ENCODE peak calls at places on chromosome 4, in four cellular contexts. S, L, W and Y are unnamed samples.

GRCh38 chr4:122041312-122041711 is 89.5 kb upstream of the TRPC3 start:
- DNase-seq in W (no peak), S (no peak), L (no peak), Y (no peak)

GRCh38 chr4:151620066-151620465 is 140.7 kb downstream of the GATB start:
- DNase-seq in L (no peak), S (no peak), W (no peak), Y (no peak)

GRCh38 chr4:3413675-3414420 is 27.9 kb upstream of the HGFAC start:
- DNase-seq in S (no peak), L (no peak), W (no peak), Y (no peak)

GRCh38 chr4:7535094-7535493 is 100.4 kb upstream of the PSAPL1 start:
- DNase-seq in S (no peak), W (no peak), L (no peak), Y (no peak)

GRCh38 chr4:101200561-101200960 is 146.8 kb downstream of the PPP3CA start:
- DNase-seq in S (peak; percentile 48), L (peak; percentile 98), W (no peak), Y (peak; percentile 40)

GRCh38 chr4:185587444-185588161 is 52.3 kb upstream of the PDLIM3 start:
- DNase-seq in S (no peak), W (no peak), L (peak; percentile 68), Y (no peak)

GRCh38 chr4:17578482-17578891 is 1.5 kb downstream of the LAP3 start:
- DNase-seq in W (no peak), L (peak; percentile 7), S (no peak), Y (no peak)

GRCh38 chr4:24793219-24794005 is 2.0 kb upstream of the SOD3 start:
- DNase-seq in L (peak; percentile 19), S (peak; percentile 25), W (no peak), Y (peak; percentile 27)

GRCh38 chr4:165368567-165368966 is 10.2 kb upstream of the CPE start:
- DNase-seq in W (no peak), L (no peak), S (peak; percentile 20), Y (no peak)

GRCh38 chr4:70518716-70519115 is 347 bp downstream of the AMTN start:
- DNase-seq in S (no peak), L (no peak), W (no peak), Y (no peak)

GRCh38 chr4:180805101-180805500 is 1438.1 kb upstream of the TENM3 start:
- DNase-seq in S (no peak), W (no peak), L (no peak), Y (no peak)

GRCh38 chr4:182144621-182145359 is 98.4 kb upstream of the TENM3 start:
- DNase-seq in W (no peak), L (peak; percentile 22), S (no peak), Y (no peak)

GRCh38 chr4:37389369-37389765 is 144.8 kb downstream of the NWD2 start:
- DNase-seq in S (no peak), L (no peak), W (no peak), Y (no peak)

GRCh38 chr4:26871611-26872010 is 11.0 kb downstream of the STIM2 start:
- DNase-seq in S (no peak), L (peak; percentile 31), W (no peak), Y (no peak)

GRCh38 chr4:42149004-42149403 is 3.5 kb downstream of the BEND4 start:
- DNase-seq in L (no peak), W (no peak), S (no peak), Y (no peak)

GRCh38 chr4:42148453-42148852 is 4.0 kb downstream of the BEND4 start:
- DNase-seq in L (no peak), W (no peak), S (no peak), Y (no peak)

GRCh38 chr4:42151568-42152506 is 618 bp downstream of the BEND4 start:
- DNase-seq in S (no peak), L (no peak), W (no peak), Y (no peak)

GRCh38 chr4:42150653-42151567 is 1.5 kb downstream of the BEND4 start:
- DNase-seq in W (no peak), L (no peak), S (no peak), Y (no peak)

DNA sequence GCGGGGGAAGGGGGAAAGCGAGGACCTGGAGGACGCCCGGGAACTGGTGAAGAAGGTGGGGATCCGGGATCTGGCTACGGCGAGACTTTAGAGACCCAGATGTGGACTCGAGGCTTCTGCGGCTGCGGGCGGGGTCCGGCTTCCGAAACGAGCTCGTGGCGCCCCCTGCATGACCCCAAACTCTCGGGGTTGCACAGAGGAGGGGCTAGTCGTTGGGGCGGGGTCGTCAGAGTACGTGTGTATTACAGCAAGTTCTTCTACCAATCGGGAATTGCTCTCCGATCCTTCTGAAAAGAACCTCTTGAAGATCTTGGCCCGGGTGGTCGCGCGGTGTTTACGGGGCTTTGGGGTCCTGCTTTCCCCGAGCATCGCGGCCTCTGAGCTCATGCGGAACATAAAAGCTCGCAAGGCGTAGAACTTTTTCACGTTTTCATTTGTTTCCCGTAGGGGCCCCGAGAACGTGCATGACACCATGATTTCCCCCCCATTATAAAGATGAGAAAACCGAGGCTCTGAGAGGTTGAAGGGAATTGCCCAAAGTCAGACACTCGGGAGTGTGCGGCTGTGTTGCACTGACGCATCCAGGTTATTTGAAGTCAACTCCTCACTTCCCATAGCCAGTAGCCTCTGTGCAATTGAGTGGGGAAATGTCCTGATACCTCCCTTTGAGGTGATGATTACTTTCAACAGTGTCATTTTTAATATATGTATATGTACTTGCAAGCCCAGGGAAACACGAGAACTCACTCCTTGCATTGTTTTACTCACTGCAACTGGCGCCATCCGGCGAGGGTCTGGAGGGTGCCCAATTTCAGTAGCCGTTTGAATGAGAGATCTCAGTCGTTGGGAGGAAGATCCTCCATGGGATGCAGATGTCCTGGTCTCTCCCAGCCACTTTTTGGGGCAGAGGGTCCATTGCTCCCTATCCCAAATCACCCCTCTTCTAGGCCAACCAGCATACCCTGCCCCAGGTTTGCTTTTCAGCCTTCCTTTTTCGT is at the start of gene BEND4:
- DNase-seq in W (no peak), L (no peak), S (no peak), Y (no peak)
- TF ChIP-seq MAZ in W (no peak), L (no peak), S (no peak), Y (no peak)

DNA sequence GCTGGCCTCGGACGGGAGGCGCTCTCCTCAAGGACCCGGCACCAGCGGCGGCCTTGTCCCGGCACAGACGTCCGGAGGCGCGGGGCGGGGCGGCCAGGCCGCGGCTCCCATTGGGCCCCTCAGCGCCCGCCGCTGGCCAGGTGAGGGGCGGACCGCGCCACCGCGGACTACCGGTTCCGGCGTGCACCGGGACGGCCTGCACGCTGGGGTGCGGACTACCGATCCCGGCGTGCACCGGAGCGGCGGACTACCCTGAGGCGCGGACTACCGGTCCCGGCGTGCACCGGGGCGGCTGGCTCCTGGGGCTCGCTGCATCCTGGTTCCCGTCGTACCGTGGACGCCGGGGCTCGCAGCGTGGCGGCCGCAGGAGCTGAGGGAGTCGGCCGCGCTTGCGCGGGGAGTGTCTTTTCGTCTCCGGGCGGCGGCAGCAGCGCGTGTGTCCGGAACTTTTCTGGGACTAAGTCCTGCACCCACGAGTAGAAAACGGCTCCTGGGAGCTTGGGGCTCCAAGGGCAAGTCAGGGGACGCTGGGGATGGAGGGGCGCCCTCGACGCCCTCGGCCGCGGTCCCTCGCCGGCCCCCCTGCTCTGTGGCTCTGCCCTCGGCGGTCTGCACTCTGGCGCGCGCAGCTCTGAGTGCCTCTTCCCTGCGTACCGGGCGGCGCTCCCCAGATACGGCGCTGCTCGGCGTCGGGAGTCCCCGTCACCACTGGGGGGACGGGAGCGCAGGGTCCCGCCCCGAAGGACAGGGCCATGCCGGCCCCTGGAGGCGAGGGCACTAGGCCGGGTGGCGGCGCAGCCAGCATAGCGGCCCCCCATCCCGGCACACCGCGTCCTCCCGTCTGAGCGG is at the start of gene LETM1:
- DNase-seq in L (peak; percentile 95), S (peak; percentile 84), W (peak; percentile 91), Y (peak; percentile 94)
- TF ChIP-seq POLR2A in L (peak; percentile 67), S (peak; percentile 58), W (peak; percentile 90), Y (peak; percentile 82)

DNA sequence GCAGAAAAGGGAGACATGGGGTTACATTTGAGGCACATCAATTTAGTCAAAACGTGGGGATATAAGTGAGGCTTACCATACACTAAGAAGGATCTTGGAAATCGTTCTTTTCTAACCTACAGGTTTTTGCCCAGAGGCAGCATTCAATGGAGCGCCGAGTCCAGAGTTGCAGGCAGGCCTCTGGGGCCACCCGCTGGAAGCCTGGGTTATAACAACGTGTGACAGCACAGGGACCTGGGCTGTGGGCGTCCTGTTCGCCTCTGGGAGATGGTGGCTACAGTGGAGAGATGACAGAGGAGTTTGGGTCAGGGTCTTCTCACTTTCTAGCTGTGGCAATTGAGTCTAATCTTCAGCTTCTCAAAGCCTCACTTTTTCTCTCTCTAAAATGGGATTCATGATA is 53.9 kb downstream of the ENPP6 start:
- DNase-seq in L (peak; percentile 6), S (peak; percentile 26), W (peak; percentile 46), Y (peak; percentile 41)
- TF ChIP-seq MAZ in L (no peak), S (no peak), W (no peak), Y (no peak)

GRCh38 chr4:40214038-40214437 is 17.2 kb downstream of the RHOH start:
- DNase-seq in S (no peak), L (no peak), W (no peak), Y (no peak)
- TF ChIP-seq POLR2A in S (no peak), L (no peak), W (no peak), Y (no peak)

DNA sequence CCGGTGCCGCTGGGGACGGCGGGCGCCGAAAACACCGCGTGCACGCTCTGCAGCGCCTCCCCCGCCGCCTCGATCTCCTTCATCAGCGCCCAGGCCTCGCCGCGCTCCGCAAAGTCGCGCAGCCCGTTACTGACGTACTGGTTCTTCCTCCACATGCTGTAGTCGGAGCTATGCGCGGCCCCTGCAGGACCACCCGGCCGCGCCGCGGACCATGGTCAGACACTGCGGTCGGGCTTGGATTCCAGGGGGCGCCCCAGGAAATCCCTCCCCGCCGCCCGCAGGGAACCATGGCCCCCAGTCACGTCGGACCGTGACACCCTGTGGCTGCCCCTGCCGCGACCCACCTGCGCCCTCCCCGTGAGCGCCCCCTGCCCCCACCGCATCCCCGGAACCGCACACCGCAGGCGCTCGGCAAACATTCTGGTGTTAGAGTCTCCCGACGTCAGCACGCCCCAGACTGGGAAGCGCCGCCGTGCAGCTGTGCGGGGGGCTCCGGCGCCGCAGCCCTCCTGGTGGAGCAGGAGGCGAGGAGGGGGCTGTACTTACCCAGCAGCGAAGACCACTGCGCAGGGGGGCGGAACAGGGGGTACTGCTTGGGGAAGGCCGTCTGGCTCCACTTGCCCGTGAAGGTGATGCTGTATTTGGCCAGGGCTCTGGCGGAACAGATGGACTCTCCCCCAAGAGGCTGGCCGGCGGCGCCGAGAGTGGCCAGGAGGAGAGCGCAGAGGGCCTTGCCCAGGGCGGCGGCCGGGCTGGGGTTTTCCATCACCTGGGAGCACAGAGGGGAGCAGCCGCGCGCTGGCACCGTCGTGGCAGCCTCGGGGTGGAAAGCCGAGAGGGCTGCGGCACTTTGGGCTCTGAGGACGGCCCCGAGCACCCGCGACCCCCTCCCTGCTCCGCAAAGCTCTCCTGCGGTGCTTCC is 816 bp downstream of the SPON2 start:
- DNase-seq in S (no peak), L (no peak), W (no peak), Y (no peak)
- TF ChIP-seq MAZ in S (no peak), L (no peak), W (no peak), Y (no peak)

GRCh38 chr4:13705521-13706035 is 78.1 kb upstream of the BOD1L1 start:
- DNase-seq in S (no peak), W (no peak), L (no peak), Y (no peak)
- TF ChIP-seq POLR2A in S (no peak), W (no peak), L (no peak), Y (no peak)

GRCh38 chr4:5976431-5976830 is 41.8 kb downstream of the C4orf50 start:
- DNase-seq in L (no peak), S (no peak), W (no peak), Y (no peak)
- TF ChIP-seq MAZ in L (no peak), S (no peak), W (no peak), Y (no peak)